ENCODE peak calls at places on chromosomes 13 and 19, in four cellular contexts. X is K562, R is H1, P is GM12878. L is an unnamed sample.

GRCh38 chr19:42081584-42082258 is 5.8 kb downstream of the ZNF574 start:
- DNase-seq in X (no peak), R (no peak), P (no peak), L (no peak)

GRCh38 chr19:34224996-34225658 is 29.2 kb upstream of the GARRE1 start:
- DNase-seq in X (no peak), R (no peak), P (no peak), L (no peak)

GRCh38 chr19:1827566-1828278 is 15.6 kb upstream of the ATP8B3 start:
- DNase-seq in X (no peak), R (no peak), P (no peak), L (no peak)

GRCh38 chr13:113420833-113421600 is 32.3 kb downstream of the ADPRHL1 start:
- DNase-seq in X (peak; percentile 81), R (no peak), P (no peak), L (no peak)

GRCh38 chr19:31144069-31144468 is 205.2 kb downstream of the TSHZ3 start:
- DNase-seq in X (no peak), R (no peak), P (no peak), L (no peak)

GRCh38 chr13:30065181-30065580 is 214.8 kb upstream of the UBL3 start:
- DNase-seq in X (no peak), R (no peak), P (no peak), L (no peak)

GRCh38 chr13:30371649-30372265 is 50.5 kb upstream of the UBE2L5 start:
- DNase-seq in X (no peak), R (no peak), P (peak; percentile 96), L (peak; percentile 21)

GRCh38 chr13:24746618-24747247 is 17.2 kb upstream of the RNF17 start:
- DNase-seq in X (no peak), R (no peak), P (no peak), L (no peak)

GRCh38 chr19:50822661-50823208 is 852 bp downstream of the KLK1 start:
- DNase-seq in X (no peak), R (no peak), P (no peak), L (no peak)

GRCh38 chr19:2554856-2555255 is 78.9 kb downstream of the GADD45B start:
- DNase-seq in X (no peak), R (no peak), P (no peak), L (peak; percentile 56)

GRCh38 chr13:96822900-96823299 is 171.4 kb downstream of the OXGR1 start:
- DNase-seq in X (peak; percentile 17), R (no peak), P (no peak), L (peak; percentile 54)

GRCh38 chr13:112852392-112852791 is 116.6 kb upstream of the MCF2L start:
- DNase-seq in X (no peak), R (no peak), P (no peak), L (no peak)

GRCh38 chr19:7748756-7749155 is 1.4 kb upstream of the CD209 start:
- DNase-seq in X (no peak), R (peak; percentile 51), P (no peak), L (peak; percentile 50)

GRCh38 chr13:32617112-32617511 is 30.9 kb downstream of the PDS5B start:
- DNase-seq in X (no peak), R (no peak), P (no peak), L (no peak)

GRCh38 chr13:21884299-21884878 is 213.5 kb downstream of the FGF9 start:
- DNase-seq in X (no peak), R (no peak), P (no peak), L (no peak)

GRCh38 chr13:113161433-113161832 is 3.0 kb downstream of the PROZ start:
- DNase-seq in X (no peak), R (no peak), P (no peak), L (no peak)

GRCh38 chr19:41416194-41416674 is 10.9 kb downstream of the B3GNT8 start:
- DNase-seq in X (no peak), R (no peak), P (no peak), L (no peak)

GRCh38 chr19:38725469-38726283 is 18.6 kb downstream of the CAPN12 start:
- DNase-seq in X (no peak), R (no peak), P (no peak), L (no peak)

GRCh38 chr13:94967183-94968039 is 255.1 kb upstream of the SOX21 start:
- DNase-seq in X (no peak), R (no peak), P (no peak), L (no peak)

GRCh38 chr13:31207630-31208549 is 8.1 kb downstream of the B3GLCT start:
- DNase-seq in X (no peak), R (no peak), P (no peak), L (no peak)

GRCh38 chr19:47406711-47407416 is 12.5 kb downstream of the MEIS3 start:
- DNase-seq in X (peak; percentile 91), R (no peak), P (no peak), L (no peak)

GRCh38 chr13:112783135-112783945 is 93.5 kb downstream of the ATP11A start:
- DNase-seq in X (no peak), R (no peak), P (no peak), L (no peak)

GRCh38 chr19:39684283-39684682 is 20.0 kb upstream of the LGALS14 start:
- DNase-seq in X (no peak), R (no peak), P (no peak), L (no peak)

GRCh38 chr19:56110515-56111448 is 10.3 kb downstream of the ZNF787 start:
- DNase-seq in X (no peak), R (no peak), P (no peak), L (no peak)

GRCh38 chr19:3580156-3580955 is 4.9 kb upstream of the GIPC3 start:
- DNase-seq in X (no peak), R (no peak), P (no peak), L (no peak)

GRCh38 chr19:28990522-28990921 is 222.4 kb downstream of the UQCRFS1 start:
- DNase-seq in X (no peak), R (no peak), P (no peak), L (no peak)

GRCh38 chr19:35901854-35902661 is at the start of gene HCST:
- DNase-seq in X (no peak), R (no peak), P (no peak), L (no peak)
- TF ChIP-seq EGR1 in X (peak; percentile 36), R (no peak), P (no peak), L (no peak)

GRCh38 chr13:79614519-79614918 is 133.6 kb downstream of the NDFIP2 start:
- DNase-seq in X (no peak), R (no peak), P (no peak), L (no peak)

DNA sequence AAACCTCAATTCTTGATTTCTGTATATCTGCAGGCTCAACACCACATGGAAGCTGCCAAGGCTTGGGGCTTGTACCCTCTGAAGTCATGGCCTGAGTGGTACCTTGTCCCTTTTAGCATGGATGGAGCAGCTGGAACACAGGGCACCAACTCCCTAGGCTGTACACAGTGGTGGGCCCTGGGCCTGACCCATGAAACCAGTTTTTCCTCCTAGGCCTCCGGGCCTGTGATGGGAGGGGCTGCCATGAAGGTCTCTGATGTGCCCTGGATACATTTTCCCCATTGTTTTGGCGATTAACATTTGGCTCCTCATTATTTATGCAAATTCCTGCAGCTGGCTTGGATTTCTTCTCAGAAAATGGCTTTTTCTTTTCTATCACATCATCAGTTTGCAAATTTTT is 131.6 kb downstream of the NDFIP2 start:
- DNase-seq in X (no peak), R (no peak), P (no peak), L (no peak)
- TF ChIP-seq EGR1 in X (no peak), R (no peak), P (no peak), L (no peak)

DNA sequence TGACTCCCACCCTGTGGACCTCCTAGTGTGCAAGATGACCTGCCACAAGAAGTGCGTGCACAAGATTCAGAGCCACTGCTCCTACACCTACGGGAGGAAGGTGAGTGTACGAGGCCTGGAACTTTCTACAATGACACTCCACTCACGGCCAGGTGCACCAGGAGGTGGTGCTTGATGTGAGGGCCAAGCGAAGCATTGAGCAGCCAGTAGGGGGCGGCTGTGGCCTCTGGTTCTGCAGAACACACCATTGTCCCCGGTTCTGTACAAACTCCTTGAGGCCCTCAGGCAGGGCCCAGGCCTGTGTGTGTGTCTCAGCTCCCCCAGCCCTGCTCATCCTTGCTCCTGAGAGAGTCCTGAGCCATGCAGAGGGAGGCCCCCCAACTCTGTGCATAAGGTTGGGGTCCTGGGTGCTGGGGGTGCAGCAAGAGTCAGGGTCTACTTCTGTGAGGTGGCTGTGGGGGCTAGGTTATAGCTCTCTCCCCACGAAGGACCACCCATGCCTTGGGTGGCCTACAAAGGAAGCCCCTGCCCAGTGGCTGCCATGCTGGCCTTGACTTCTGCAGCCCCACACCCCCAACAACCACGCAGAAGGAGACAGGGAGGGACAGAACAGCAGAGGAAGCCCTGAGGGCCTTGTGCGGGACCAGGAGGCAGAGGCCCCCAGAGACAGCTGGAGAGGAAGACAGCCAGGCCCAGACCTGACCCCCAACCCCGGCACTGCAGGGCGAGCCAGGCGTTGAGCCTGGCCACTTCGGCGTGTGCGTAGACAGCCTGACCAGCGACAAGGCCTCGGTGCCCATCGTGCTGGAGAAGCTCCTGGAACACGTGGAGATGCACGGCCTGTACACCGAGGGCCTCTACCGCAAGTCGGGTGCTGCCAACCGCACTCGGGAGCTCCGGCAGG is 9.7 kb upstream of the USE1 start:
- DNase-seq in X (peak; percentile 64), R (peak; percentile 54), P (no peak), L (no peak)
- TF ChIP-seq EGR1 in X (no peak), R (no peak), P (no peak), L (no peak)

GRCh38 chr13:47112205-47112896 is 215.5 kb upstream of the HTR2A start:
- DNase-seq in X (peak; percentile 14), R (peak; percentile 56), P (no peak), L (no peak)
- TF ChIP-seq EGR1 in X (no peak), R (no peak), P (no peak), L (no peak)

GRCh38 chr13:83223546-83223945 is 658.7 kb downstream of the SLITRK1 start:
- DNase-seq in X (no peak), R (no peak), P (no peak), L (no peak)
- TF ChIP-seq EGR1 in X (no peak), R (no peak), P (no peak), L (no peak)

DNA sequence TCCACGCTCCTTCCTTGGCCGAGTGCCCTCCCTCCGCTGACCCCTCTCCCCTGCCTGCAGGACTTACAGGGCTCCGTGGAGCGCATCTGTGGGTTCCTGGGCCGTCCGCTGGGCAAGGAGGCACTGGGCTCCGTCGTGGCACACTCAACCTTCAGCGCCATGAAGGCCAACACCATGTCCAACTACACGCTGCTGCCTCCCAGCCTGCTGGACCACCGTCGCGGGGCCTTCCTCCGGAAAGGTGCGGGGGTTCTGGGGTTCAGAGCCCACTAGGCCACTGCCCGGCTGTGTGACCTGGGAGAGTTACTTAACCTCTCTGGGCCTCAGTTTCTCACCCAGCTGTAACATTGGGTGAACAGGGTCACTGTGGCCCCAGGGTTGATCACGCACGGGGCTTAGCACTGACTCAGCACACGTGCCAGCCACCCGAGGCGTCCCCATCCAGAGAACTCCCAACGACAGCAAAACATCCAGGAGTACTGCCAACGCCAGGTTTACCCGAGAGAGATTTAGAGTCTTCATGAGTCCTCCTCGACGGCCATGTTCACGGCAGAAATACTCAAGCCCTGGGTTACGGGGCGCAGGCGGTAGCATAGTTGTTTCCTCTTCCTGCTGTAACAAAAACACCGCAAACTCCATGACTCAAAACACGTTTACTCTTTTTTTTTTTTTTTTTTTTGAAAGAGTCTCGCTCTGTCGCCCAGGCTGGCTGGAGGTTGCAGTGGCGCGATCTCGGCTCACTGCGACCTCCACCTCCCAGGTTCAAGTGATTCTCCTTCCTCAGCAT is 9.7 kb upstream of the SPACA4 start:
- DNase-seq in X (no peak), R (no peak), P (no peak), L (no peak)
- TF ChIP-seq EGR1 in X (no peak), R (no peak), P (no peak), L (no peak)

L was measured in HCT116.